ENCODE peak calls at places on chromosomes 1 and 21, in seven cellular contexts. C, X, G, B, Y, J and S are unnamed samples.
A peak's percentile ranks its signal among the peaks of the same experiment; 100 is the strongest.

GRCh38 chr1:164991763-164992162 is 364.8 kb downstream of the LMX1A start:
- DNase-seq in C (no peak), X (no peak), G (no peak), B (no peak), Y (no peak), J (no peak), S (no peak)

GRCh38 chr1:145690587-145691558 is 16.3 kb downstream of the PDZK1 start:
- DNase-seq in C (no peak), X (no peak), G (peak; percentile 25), B (peak; percentile 72), Y (peak; percentile 82), J (no peak), S (no peak)

GRCh38 chr1:31593770-31594632 is 17.7 kb downstream of the TINAGL1 start:
- DNase-seq in C (peak; percentile 71), X (no peak), G (peak; percentile 64), B (peak; percentile 95), Y (peak; percentile 56), J (peak; percentile 93), S (peak; percentile 45)

GRCh38 chr1:43441894-43442632 is 11.7 kb downstream of the HYI start:
- DNase-seq in C (no peak), X (no peak), G (no peak), B (peak; percentile 33), Y (no peak), J (no peak), S (peak; percentile 7)

GRCh38 chr1:3762151-3762872 is 10.1 kb downstream of the CCDC27 start:
- DNase-seq in C (no peak), X (no peak), G (no peak), B (no peak), Y (no peak), J (no peak), S (no peak)

GRCh38 chr1:30462826-30463425 is 260.5 kb downstream of the MATN1 start:
- DNase-seq in C (no peak), X (no peak), G (no peak), B (no peak), Y (no peak), J (no peak), S (no peak)

GRCh38 chr1:212125654-212126053 is 90.1 kb downstream of the DTL start:
- DNase-seq in C (no peak), X (no peak), G (no peak), B (no peak), Y (no peak), J (peak; percentile 70), S (no peak)

GRCh38 chr1:116330342-116330652 is 42.7 kb upstream of the ATP1A1 start:
- DNase-seq in C (peak; percentile 89), X (no peak), G (no peak), B (no peak), Y (no peak), J (no peak), S (no peak)

GRCh38 chr1:228096416-228097332 is 6.5 kb downstream of the C1orf35 start:
- DNase-seq in C (no peak), X (no peak), G (no peak), B (peak; percentile 37), Y (no peak), J (no peak), S (no peak)

GRCh38 chr1:227794813-227795183 is 20.7 kb upstream of the PRSS38 start:
- DNase-seq in C (no peak), X (peak; percentile 83), G (no peak), B (peak; percentile 50), Y (no peak), J (no peak), S (no peak)

GRCh38 chr21:46413365-46413696 is 45.4 kb upstream of the DIP2A start:
- DNase-seq in C (no peak), X (no peak), G (no peak), B (no peak), Y (no peak), J (no peak), S (no peak)

GRCh38 chr1:209249785-209250441 is 333.6 kb upstream of the CAMK1G start:
- DNase-seq in C (no peak), X (no peak), G (no peak), B (no peak), Y (no peak), J (no peak), S (no peak)

GRCh38 chr1:194068444-194069167 is 882.2 kb upstream of the B3GALT2 start:
- DNase-seq in C (no peak), X (no peak), G (no peak), B (no peak), Y (no peak), J (no peak), S (no peak)

DNA sequence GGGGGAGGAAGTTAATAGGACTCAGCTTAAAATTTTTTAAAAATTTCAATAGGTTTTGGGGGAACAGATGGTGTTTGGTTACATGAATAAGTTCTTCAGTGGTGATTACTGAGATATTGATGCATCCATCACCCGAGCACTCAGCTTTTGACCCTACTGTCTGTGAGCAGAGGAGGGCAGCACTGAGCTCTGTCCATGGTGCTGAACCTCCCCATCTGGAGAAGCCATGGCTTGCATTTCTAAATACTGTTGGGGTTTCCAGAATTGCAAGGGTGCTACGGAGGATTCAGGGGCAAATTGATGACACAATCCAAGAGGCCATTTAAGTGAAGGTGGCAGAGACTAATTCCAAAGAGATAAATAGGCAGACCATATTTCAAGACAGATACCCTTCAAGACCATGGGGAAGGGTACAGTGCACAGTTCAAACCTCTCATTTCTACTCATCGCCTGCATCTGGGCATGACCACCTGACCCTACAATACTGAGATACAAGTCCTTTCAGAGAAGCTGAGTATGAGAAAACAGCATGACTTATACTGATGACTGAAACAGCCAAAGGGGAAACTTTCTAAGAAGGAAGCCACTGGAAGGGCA is 17.2 kb downstream of the SYT2 start:
- DNase-seq in C (peak; percentile 67), X (no peak), G (no peak), B (peak; percentile 94), Y (peak; percentile 71), J (peak; percentile 65), S (peak; percentile 33)
- TF ChIP-seq CTCF in C (peak; percentile 56), X (peak; percentile 46), G (no peak), B (peak; percentile 60), Y (peak; percentile 9), J (peak; percentile 24), S (no peak)

GRCh38 chr1:188594542-188595235 is 1765.9 kb downstream of the PLA2G4A start:
- DNase-seq in C (no peak), X (no peak), G (no peak), B (peak; percentile 48), Y (no peak), J (no peak), S (no peak)
- TF ChIP-seq CTCF in C (no peak), X (peak; percentile 30), G (no peak), B (peak; percentile 73), Y (no peak), J (no peak), S (no peak)

GRCh38 chr1:153790282-153790995 is 15.2 kb downstream of the SLC27A3 start:
- DNase-seq in C (no peak), X (no peak), G (no peak), B (no peak), Y (peak; percentile 84), J (peak; percentile 65), S (no peak)

GRCh38 chr1:153791856-153792253 is 16.6 kb downstream of the SLC27A3 start:
- DNase-seq in C (no peak), X (no peak), G (no peak), B (no peak), Y (peak; percentile 72), J (no peak), S (no peak)

GRCh38 chr1:153789478-153790148 is 14.4 kb downstream of the SLC27A3 start:
- DNase-seq in C (no peak), X (no peak), G (peak; percentile 48), B (peak; percentile 49), Y (no peak), J (no peak), S (no peak)

GRCh38 chr1:153792631-153793041 is 17.4 kb downstream of the SLC27A3 start:
- DNase-seq in C (no peak), X (no peak), G (no peak), B (peak; percentile 57), Y (no peak), J (no peak), S (no peak)

DNA sequence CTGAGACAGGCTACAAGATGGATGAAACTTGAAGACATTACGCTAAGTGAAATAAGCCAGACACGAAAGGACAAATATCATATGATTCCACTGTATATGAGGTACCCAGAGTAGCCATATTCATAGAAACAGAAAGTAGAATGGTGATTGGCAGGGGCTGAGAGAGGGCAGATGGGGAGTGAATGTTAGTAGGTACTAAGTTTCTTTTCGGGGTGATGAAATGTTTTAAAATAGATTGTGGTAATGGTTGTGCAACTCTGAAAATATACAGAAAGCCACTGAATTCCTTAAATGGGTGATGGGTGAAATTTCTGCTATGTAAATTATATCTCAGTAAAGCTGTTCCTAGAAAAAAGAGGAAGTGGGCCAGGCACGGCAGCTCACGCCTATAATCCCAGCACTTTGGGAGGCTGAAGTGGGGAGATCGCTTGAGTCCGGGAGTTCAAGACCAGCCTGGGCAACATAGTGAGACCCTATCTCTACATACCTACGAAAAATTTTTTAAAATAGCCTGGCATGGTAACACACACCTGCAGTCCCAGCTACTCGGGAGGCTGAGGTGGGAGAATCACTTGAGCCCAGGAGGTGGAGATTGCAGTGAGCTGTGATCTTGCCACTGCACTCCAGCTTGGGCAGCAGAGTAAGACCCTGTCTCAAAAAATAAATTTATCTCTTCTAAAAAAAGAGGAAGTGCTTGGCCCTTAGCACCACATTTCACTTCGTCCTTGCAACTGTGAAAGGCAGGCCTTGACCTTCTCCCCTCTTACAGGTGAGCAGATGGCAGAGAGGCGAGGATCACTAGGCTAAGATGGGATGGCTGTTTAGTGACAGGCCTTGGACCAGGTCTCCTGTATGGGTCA is 16.0 kb downstream of the SLC27A3 start:
- DNase-seq in C (peak; percentile 59), X (no peak), G (peak; percentile 82), B (no peak), Y (peak; percentile 94), J (no peak), S (no peak)
- TF ChIP-seq CTCF in C (peak; percentile 3), X (no peak), G (no peak), B (no peak), Y (no peak), J (no peak), S (no peak)

GRCh38 chr1:25573591-25573930 is 30.2 kb downstream of the LDLRAP1 start:
- DNase-seq in C (no peak), X (no peak), G (no peak), B (peak; percentile 54), Y (no peak), J (peak; percentile 56), S (no peak)

GRCh38 chr1:25575191-25575590 is 31.8 kb downstream of the LDLRAP1 start:
- DNase-seq in C (no peak), X (no peak), G (no peak), B (no peak), Y (no peak), J (no peak), S (no peak)

GRCh38 chr1:25572107-25572506 is 28.7 kb downstream of the LDLRAP1 start:
- DNase-seq in C (no peak), X (no peak), G (no peak), B (no peak), Y (no peak), J (no peak), S (no peak)

GRCh38 chr1:25572708-25573590 is 29.5 kb downstream of the LDLRAP1 start:
- DNase-seq in C (peak; percentile 72), X (no peak), G (no peak), B (peak; percentile 92), Y (peak; percentile 42), J (peak; percentile 63), S (no peak)

DNA sequence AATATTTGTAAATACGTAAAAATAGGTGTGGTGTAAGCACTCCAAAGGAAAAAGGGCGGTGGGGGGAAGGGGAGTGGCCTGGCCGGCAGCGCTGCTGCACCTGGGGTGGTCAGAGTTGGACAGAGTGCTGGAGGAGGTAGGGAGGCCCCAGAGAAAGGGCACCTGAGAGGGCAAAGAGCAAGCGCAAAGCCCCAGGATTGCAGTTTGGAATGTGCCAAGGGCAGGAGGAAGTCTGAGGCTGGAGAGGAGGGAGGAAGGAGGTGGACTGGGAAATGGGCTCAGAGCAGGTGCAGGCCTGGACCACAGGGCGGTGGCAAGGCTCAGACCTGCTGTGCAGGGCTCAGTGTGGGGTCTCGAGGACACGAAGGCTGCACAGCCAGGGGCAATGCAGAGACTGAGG is 30.6 kb downstream of the LDLRAP1 start:
- DNase-seq in C (no peak), X (no peak), G (no peak), B (peak; percentile 41), Y (no peak), J (no peak), S (no peak)
- TF ChIP-seq CTCF in C (no peak), X (no peak), G (no peak), B (no peak), Y (no peak), J (no peak), S (no peak)